ENCODE peak calls at places on chromosome 5, in six cellular contexts. K, E, W, P, F and I are unnamed samples.

GRCh38 chr5:13990896-13991295 is 46.4 kb upstream of the DNAH5 start:
- DNase-seq in F (no peak), E (no peak), W (no peak), P (no peak), K (no peak), I (no peak)

GRCh38 chr5:173718469-173718868 is 102.0 kb upstream of the BOD1 start:
- DNase-seq in W (no peak), P (no peak), E (no peak), F (no peak), K (no peak), I (no peak)

GRCh38 chr5:36535837-36536236 is 70.6 kb upstream of the SLC1A3 start:
- DNase-seq in F (no peak), P (no peak), W (no peak), K (no peak), E (no peak), I (no peak)

GRCh38 chr5:94440015-94440414 is 178.4 kb downstream of the KIAA0825 start:
- DNase-seq in F (no peak), P (no peak), W (no peak), K (no peak), E (no peak), I (no peak)

GRCh38 chr5:180825768-180826525 is 23.3 kb upstream of the MGAT1 start:
- DNase-seq in E (peak; percentile 65), K (no peak), F (peak; percentile 71), P (no peak), W (no peak), I (peak; percentile 74)

GRCh38 chr5:154406826-154407225 is 39.0 kb upstream of the SAP30L start:
- DNase-seq in P (no peak), K (no peak), E (no peak), W (no peak), F (no peak), I (no peak)

GRCh38 chr5:161546463-161547301 is at the start of gene GABRB2:
- DNase-seq in E (peak; percentile 61), F (peak; percentile 14), P (peak; percentile 79), K (peak; percentile 80), W (peak; percentile 59), I (peak; percentile 69)

GRCh38 chr5:65819905-65820240 is 97.9 kb downstream of the NLN start:
- DNase-seq in F (no peak), P (no peak), E (no peak), W (no peak), K (no peak), I (no peak)

GRCh38 chr5:58318468-58318867 is 141.4 kb downstream of the PLK2 start:
- DNase-seq in E (no peak), W (no peak), F (no peak), K (no peak), P (no peak), I (no peak)

GRCh38 chr5:87829214-87829551 is 416.5 kb upstream of the CCNH start:
- DNase-seq in E (no peak), K (no peak), P (no peak), F (peak; percentile 86), W (peak; percentile 74), I (peak; percentile 83)

GRCh38 chr5:149510136-149510535 is 41.1 kb downstream of the CSNK1A1 start:
- DNase-seq in P (no peak), K (no peak), W (no peak), E (no peak), F (no peak), I (no peak)

GRCh38 chr5:159061186-159061796 is 38.4 kb downstream of the EBF1 start:
- DNase-seq in F (peak; percentile 32), W (peak; percentile 75), P (peak; percentile 81), K (no peak), E (no peak), I (peak; percentile 76)

GRCh38 chr5:123094919-123095693 is 6.1 kb downstream of the PRDM6 start:
- DNase-seq in E (no peak), P (no peak), F (no peak), K (peak; percentile 53), W (peak; percentile 47), I (peak; percentile 72)

GRCh38 chr5:59532979-59533729 is 360.4 kb downstream of the PDE4D start:
- DNase-seq in K (no peak), E (no peak), F (no peak), P (no peak), W (no peak), I (no peak)

GRCh38 chr5:124692324-124692723 is 54.1 kb downstream of the ZNF608 start:
- DNase-seq in F (no peak), K (no peak), W (no peak), P (no peak), E (no peak), I (no peak)

GRCh38 chr5:102778478-102778877 is 23.4 kb downstream of the PAM start:
- DNase-seq in W (no peak), F (no peak), E (no peak), K (no peak), P (no peak), I (no peak)

GRCh38 chr5:177510567-177511053 is 984 bp upstream of the DOK3 start:
- DNase-seq in W (no peak), K (no peak), E (peak; percentile 51), F (no peak), P (no peak), I (no peak)

GRCh38 chr5:98214240-98215051 is 559.0 kb upstream of the RGMB start:
- DNase-seq in P (no peak), W (no peak), E (no peak), F (peak; percentile 16), K (no peak), I (no peak)

GRCh38 chr5:82312373-82312856 is 34.3 kb upstream of the RPS23 start:
- DNase-seq in F (peak; percentile 82), K (peak; percentile 87), W (peak; percentile 62), P (no peak), E (peak; percentile 64), I (peak; percentile 67)

GRCh38 chr5:160926428-160926827 is 74.4 kb upstream of the ATP10B start:
- DNase-seq in P (no peak), F (no peak), W (no peak), K (no peak), E (peak; percentile 83), I (no peak)

GRCh38 chr5:108560581-108560980 is 178.7 kb upstream of the FBXL17 start:
- DNase-seq in F (peak; percentile 40), W (peak; percentile 50), K (no peak), E (no peak), P (no peak), I (peak; percentile 68)

GRCh38 chr5:31362931-31363568 is 168.8 kb downstream of the DROSHA start:
- DNase-seq in K (no peak), F (no peak), W (no peak), P (no peak), E (no peak), I (no peak)

GRCh38 chr5:58348996-58349728 is 110.7 kb downstream of the PLK2 start:
- DNase-seq in K (no peak), P (no peak), F (no peak), E (no peak), W (no peak), I (no peak)

GRCh38 chr5:111498346-111498745 is 14.0 kb downstream of the STARD4 start:
- DNase-seq in K (no peak), E (no peak), F (no peak), W (no peak), P (no peak), I (no peak)
- H3K4me3 ChIP-seq in K (no peak overlapping the region), E (no peak overlapping the region), F (no peak overlapping the region), W (no peak overlapping the region), P (no peak overlapping the region), I (no peak overlapping the region)

GRCh38 chr5:38556115-38556598 is 289 bp downstream of the LIFR start:
- DNase-seq in W (peak; percentile 68), F (no peak), P (peak; percentile 81), K (no peak), E (no peak), I (no peak)

GRCh38 chr5:38551020-38552017 is 5.1 kb downstream of the LIFR start:
- DNase-seq in W (no peak), K (peak; percentile 57), F (no peak), E (no peak), P (no peak), I (no peak)

GRCh38 chr5:38555354-38556114 is 912 bp downstream of the LIFR start:
- DNase-seq in P (no peak), E (no peak), F (no peak), K (no peak), W (no peak), I (no peak)

GRCh38 chr5:38554860-38555259 is 1.6 kb downstream of the LIFR start:
- DNase-seq in K (no peak), P (no peak), E (no peak), W (no peak), F (no peak), I (no peak)

DNA sequence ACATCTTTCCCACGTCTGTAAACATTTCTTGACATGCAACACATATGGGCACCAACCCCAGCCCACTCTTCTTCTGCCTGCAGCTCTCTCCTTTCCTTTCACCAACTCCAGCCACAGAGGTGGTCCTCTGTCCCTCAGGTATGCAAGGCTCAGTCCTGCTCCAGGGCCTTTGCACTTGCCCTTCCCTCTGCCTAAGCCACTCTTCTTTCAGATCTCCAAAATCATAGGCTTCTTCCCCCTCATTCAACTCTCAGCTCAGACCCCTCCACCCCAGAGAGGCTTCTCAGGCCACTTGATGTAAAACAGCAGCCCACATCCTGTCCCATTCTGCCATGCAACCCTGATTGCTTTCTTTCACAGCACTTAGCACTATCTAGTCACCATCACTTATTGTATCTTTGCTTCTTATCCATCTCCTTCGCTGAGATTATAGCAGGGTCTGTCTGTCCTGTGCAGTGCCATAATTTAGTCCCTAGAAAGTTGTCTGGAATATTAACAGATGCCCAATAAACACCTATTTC is 3.4 kb downstream of the LIFR start:
- DNase-seq in E (no peak), W (no peak), F (no peak), P (no peak), K (no peak), I (no peak)
- H3K4me3 ChIP-seq in E (no peak overlapping the region), W (peak overlapping the region; percentile 24), F (peak overlapping the region; percentile 6), P (no peak overlapping the region), K (no peak overlapping the region), I (no peak overlapping the region)

DNA sequence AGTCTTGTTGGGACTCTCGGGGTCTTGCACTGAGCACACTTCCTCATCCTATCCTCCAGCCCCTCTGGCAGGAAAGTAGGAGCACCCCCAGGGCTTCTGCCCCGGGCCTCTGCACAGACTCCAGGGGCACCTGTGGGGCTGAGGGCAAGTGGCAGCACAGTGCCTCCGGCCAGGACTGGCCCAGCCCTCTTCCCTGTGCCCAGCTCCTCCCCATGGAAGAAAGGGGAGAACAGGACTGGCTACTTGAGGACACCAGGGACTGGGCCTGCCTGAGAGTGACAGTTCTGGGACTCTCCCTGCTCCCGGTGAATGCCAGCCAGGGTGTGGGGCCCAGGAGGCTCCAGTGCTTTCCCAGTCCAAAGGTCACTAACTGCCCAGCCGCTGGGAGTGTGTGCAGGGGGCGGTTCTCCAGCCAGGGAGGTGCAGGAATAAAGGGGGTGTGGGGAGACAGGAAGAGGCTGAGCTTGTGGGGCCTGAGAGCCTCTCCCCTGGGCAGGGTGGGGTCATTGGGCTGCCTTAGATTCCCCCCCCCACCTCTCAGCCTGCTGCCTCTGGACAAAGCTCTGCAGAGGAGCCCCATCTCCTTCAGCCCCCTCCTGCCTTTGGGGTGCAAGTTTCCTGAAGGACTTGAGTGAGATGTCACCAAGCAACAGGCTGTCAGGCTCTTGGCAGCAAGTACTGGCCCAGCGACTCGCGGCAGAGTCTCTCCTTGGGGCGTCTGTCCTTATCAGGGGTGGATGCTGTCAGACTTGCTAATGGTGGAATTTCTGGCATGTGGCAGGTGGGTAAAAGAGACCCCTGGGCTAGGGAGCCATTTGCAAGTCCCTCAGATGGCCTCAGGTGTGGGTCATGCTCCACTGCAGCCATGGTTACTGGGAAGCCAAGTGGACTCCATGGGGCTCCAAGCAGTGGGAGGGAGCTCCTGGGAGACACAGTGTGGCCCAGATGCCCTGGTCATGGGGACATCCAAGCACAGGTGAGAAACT is 19.1 kb upstream of the JADE2 start:
- DNase-seq in K (peak; percentile 83), E (peak; percentile 95), P (peak; percentile 92), F (no peak), W (peak; percentile 82), I (peak; percentile 75)
- H3K4me3 ChIP-seq in K (no peak overlapping the region), E (peak overlapping the region; percentile 60), P (peak overlapping the region; percentile 52), F (no peak overlapping the region), W (no peak overlapping the region), I (no peak overlapping the region)

GRCh38 chr5:10567181-10567591 is 3.3 kb downstream of the ANKRD33B start:
- DNase-seq in W (peak; percentile 30), K (no peak), P (no peak), E (no peak), F (no peak), I (no peak)
- H3K4me3 ChIP-seq in W (peak overlapping the region; percentile 79), K (no peak overlapping the region), P (peak overlapping the region; percentile 88), E (peak overlapping the region; percentile 13), F (peak overlapping the region; percentile 57), I (no peak overlapping the region)